ENCODE peak calls at places on chromosomes 2 and 18, in four cellular contexts. D is HL-60, Z is GM23338, O is coronary artery. E is an unnamed sample.

GRCh38 chr2:237707859-237708398 is 80.5 kb downstream of the LRRFIP1 start:
- DNase-seq in Z (peak; percentile 2), D (no peak), O (no peak), E (no peak)

GRCh38 chr18:48806551-48807261 is 144.1 kb downstream of the SMAD7 start:
- DNase-seq in Z (peak; percentile 17), D (no peak), O (peak; percentile 90), E (no peak)

GRCh38 chr2:219765236-219765635 is 137.8 kb downstream of the SLC4A3 start:
- DNase-seq in O (no peak), D (peak; percentile 52), Z (no peak), E (no peak)

GRCh38 chr2:53028259-53028658 is 739.3 kb upstream of the CHAC2 start:
- DNase-seq in O (no peak), D (no peak), Z (peak; percentile 28), E (no peak)

GRCh38 chr18:62044490-62045000 is 142.3 kb downstream of the PIGN start:
- DNase-seq in D (no peak), O (no peak), Z (no peak), E (no peak)

GRCh38 chr18:5309888-5310470 is 14.5 kb upstream of the ZBTB14 start:
- DNase-seq in O (no peak), Z (no peak), D (no peak), E (no peak)

GRCh38 chr18:23529597-23529996 is 26.3 kb downstream of the RMC1 start:
- DNase-seq in O (no peak), Z (no peak), D (peak; percentile 90), E (peak; percentile 15)

GRCh38 chr18:55401275-55401620 is 186.7 kb downstream of the TCF4 start:
- DNase-seq in D (no peak), O (no peak), Z (no peak), E (no peak)

GRCh38 chr2:10289891-10290290 is 12.8 kb upstream of the HPCAL1 start:
- DNase-seq in D (no peak), O (no peak), Z (no peak), E (no peak)

GRCh38 chr2:241268716-241269445 is 46.6 kb downstream of the HDLBP start:
- DNase-seq in O (no peak), Z (no peak), D (no peak), E (no peak)

GRCh38 chr2:161165811-161166210 is 5.6 kb downstream of the TANK start:
- DNase-seq in O (no peak), Z (no peak), D (peak; percentile 32), E (peak; percentile 78)

GRCh38 chr2:101829018-101829396 is 131.5 kb downstream of the MAP4K4 start:
- DNase-seq in O (no peak), D (no peak), Z (no peak), E (no peak)

GRCh38 chr2:36538345-36538744 is 59.6 kb downstream of the FEZ2 start:
- DNase-seq in O (no peak), Z (no peak), D (no peak), E (no peak)
- TF ChIP-seq CTCF in O (no peak), Z (no peak), D (no peak), E (no peak)

GRCh38 chr2:73268831-73269685 is 15.2 kb downstream of the FBXO41 start:
- DNase-seq in D (no peak), Z (peak; percentile 92), O (no peak), E (no peak)
- H3K4me3 ChIP-seq in D (no peak overlapping the region), Z (peak overlapping the region; percentile 69), O (peak overlapping the region; percentile 39), E (peak overlapping the region; percentile 48)

DNA sequence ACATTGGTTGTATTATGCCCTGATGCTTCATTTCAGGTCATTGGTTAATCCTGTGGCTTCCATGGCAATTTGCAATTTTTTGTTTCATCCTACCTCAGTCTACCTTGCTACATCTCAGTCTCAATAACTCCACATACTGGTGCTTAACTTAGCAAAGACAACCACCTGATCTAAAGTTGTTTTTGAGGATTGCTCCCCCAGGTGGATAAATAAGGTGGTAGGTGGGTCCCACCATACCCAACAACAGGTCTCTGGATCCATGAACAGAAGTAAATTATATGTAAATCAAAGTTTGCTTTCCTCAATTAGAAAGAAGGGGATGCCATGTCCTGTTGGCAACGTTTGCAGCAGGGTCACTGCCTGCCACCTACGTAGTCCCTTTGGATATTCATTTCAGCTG is 7.0 kb downstream of the XIRP2 start:
- DNase-seq in D (no peak), O (no peak), Z (peak; percentile 48), E (no peak)
- TF ChIP-seq CTCF in D (no peak), O (no peak), Z (peak; percentile 63), E (no peak)

GRCh38 chr2:74036010-74036409 is 51.3 kb downstream of the TET3 start:
- DNase-seq in D (no peak), Z (no peak), O (no peak), E (no peak)
- H3K4me3 ChIP-seq in D (no peak overlapping the region), Z (no peak overlapping the region), O (no peak overlapping the region), E (no peak overlapping the region)